ENCODE peak calls at places on chromosomes 13 and 19, in nine cellular contexts. J is Peyer's patch; Q is PC-3; E is naive thymus-derived CD8-positive, alpha-beta T cell; K is stimulated activated CD4-positive, alpha-beta T cell treated with anti-CD3 and anti-CD28 coated beads, Interleukin-1b, Interleukin-23, amount 100 ng/mL, for 24 hours; S is AG10803; B is GM23338; Y is H54; Z is RPMI7951. R is an unnamed sample.

GRCh38 chr13:94656766-94657165 is 55.1 kb downstream of the GPR180 start:
- DNase-seq in Y (peak), E (no peak), B (peak), Q (peak), J (no peak), K (no peak), S (peak), Z (peak), R (peak)

GRCh38 chr19:35114656-35115537 is 726 bp upstream of the FXYD3 start:
- DNase-seq in B (peak), Q (peak), Y (peak), J (peak), K (peak), S (peak), E (peak), Z (peak), R (peak)

GRCh38 chr19:56660381-56661105 is 11.0 kb downstream of the ZNF835 start:
- DNase-seq in B (no peak), K (no peak), Q (no peak), Z (no peak), S (no peak), Y (peak), E (no peak), J (no peak), R (no peak)

GRCh38 chr19:9070066-9070465 is 16.8 kb upstream of the OR1M1 start:
- DNase-seq in Q (no peak), K (no peak), E (no peak), S (no peak), J (no peak), Y (no peak), Z (no peak), B (peak), R (no peak)

GRCh38 chr13:37289212-37289935 is 183.9 kb upstream of the CSNK1A1L start:
- DNase-seq in B (no peak), Q (no peak), Z (no peak), S (no peak), E (no peak), K (no peak), J (no peak), Y (no peak), R (no peak)

GRCh38 chr13:74204606-74205312 is 70.6 kb upstream of the KLF12 start:
- DNase-seq in K (no peak), S (peak), E (no peak), B (no peak), J (no peak), Q (no peak), Z (peak), Y (no peak), R (peak)

GRCh38 chr19:12564016-12564664 is 12.9 kb upstream of the ZNF564 start:
- DNase-seq in Q (peak), B (peak), J (peak), K (peak), S (peak), Y (peak), Z (peak), E (peak), R (peak)

GRCh38 chr19:15154002-15154612 is 46.7 kb downstream of the NOTCH3 start:
- DNase-seq in Y (no peak), S (peak), J (no peak), B (peak), K (no peak), Q (peak), E (peak), Z (peak), R (peak)

GRCh38 chr19:903266-903797 is 9.7 kb downstream of the R3HDM4 start:
- DNase-seq in K (no peak), Y (no peak), E (no peak), J (no peak), S (no peak), Q (no peak), B (no peak), Z (no peak), R (peak)

GRCh38 chr19:44356383-44357111 is at the start of gene ZNF112:
- DNase-seq in S (peak), B (peak), J (peak), K (no peak), Q (peak), E (no peak), Z (peak), Y (peak), R (peak)

GRCh38 chr13:113115363-113116205 is 7.0 kb upstream of the F10 start:
- DNase-seq in S (no peak), B (no peak), Y (no peak), Q (no peak), J (no peak), Z (no peak), K (no peak), E (no peak), R (no peak)

GRCh38 chr13:103351035-103351828 is 285.0 kb upstream of the SLC10A2 start:
- DNase-seq in B (peak), Q (peak), J (no peak), Z (no peak), E (no peak), K (no peak), S (no peak), Y (peak), R (no peak)

GRCh38 chr19:43372462-43372861 is 19.0 kb downstream of the CD177 start:
- DNase-seq in J (no peak), K (no peak), S (no peak), Q (no peak), Z (peak), E (no peak), B (no peak), Y (no peak), R (peak)

GRCh38 chr13:98173431-98173921 is 3.6 kb downstream of the RNF113B start:
- DNase-seq in K (no peak), Y (peak), Z (peak), B (peak), J (no peak), E (no peak), S (peak), Q (peak), R (peak)

GRCh38 chr13:95355491-95355890 is 54.2 kb upstream of the ABCC4 start:
- DNase-seq in Y (peak), B (no peak), K (no peak), S (peak), Q (peak), J (no peak), E (no peak), Z (no peak), R (peak)

GRCh38 chr19:41997121-41997850 is 3.3 kb upstream of the ATP1A3 start:
- DNase-seq in Z (peak), K (no peak), Y (peak), E (peak), S (peak), Q (peak), B (peak), J (no peak), R (peak)

GRCh38 chr19:19464339-19465098 is 50.8 kb downstream of the TSSK6 start:
- DNase-seq in Z (no peak), Q (no peak), E (no peak), K (no peak), B (peak), Y (no peak), J (no peak), S (peak), R (peak)

R was measured in IMR-90.